ENCODE peak calls at places on chromosomes 16 and 17, in ten cellular contexts. H is mucosa of descending colon; O is A549; K is heart left ventricle; L is Panc1; S is heart right ventricle; B is CD4-positive, CD25-positive, alpha-beta regulatory T cell; I is SK-N-MC; U is transverse colon; D is OCI-LY7. V is an unnamed sample.

GRCh38 chr16:68486671-68487495 is 38.6 kb upstream of the SMPD3 start:
- DNase-seq in H (peak; percentile 69), O (no peak), K (no peak), L (no peak), S (no peak), B (no peak), I (no peak), U (peak; percentile 49), D (peak; percentile 67), V (no peak)

GRCh38 chr17:33572615-33573014 is 279.5 kb upstream of the ASIC2 start:
- DNase-seq in H (no peak), O (peak; percentile 5), K (no peak), L (no peak), S (no peak), B (no peak), I (no peak), U (no peak), D (no peak), V (no peak)

GRCh38 chr16:76913046-76913445 is 277.9 kb upstream of the MON1B start:
- DNase-seq in H (no peak), O (peak; percentile 6), K (no peak), L (no peak), S (no peak), B (no peak), I (no peak), U (no peak), D (no peak), V (no peak)

GRCh38 chr16:73202176-73202729 is 154.3 kb upstream of the ZFHX3 start:
- DNase-seq in H (peak; percentile 86), O (peak; percentile 16), K (no peak), L (no peak), S (no peak), B (no peak), I (no peak), U (peak; percentile 79), D (no peak), V (no peak)

GRCh38 chr16:89593841-89594240 is 18.3 kb downstream of the CPNE7 start:
- DNase-seq in H (no peak), O (no peak), K (no peak), L (no peak), S (no peak), B (peak; percentile 71), I (no peak), U (no peak), D (no peak), V (peak; percentile 46)

GRCh38 chr16:14608111-14608566 is 21.9 kb downstream of the PARN start:
- DNase-seq in H (no peak), O (no peak), K (no peak), L (no peak), S (no peak), B (no peak), I (no peak), U (no peak), D (peak; percentile 64), V (no peak)

GRCh38 chr17:27199948-27200347 is 94.0 kb upstream of the WSB1 start:
- DNase-seq in H (no peak), O (no peak), K (no peak), L (no peak), S (no peak), B (no peak), I (no peak), U (no peak), D (no peak), V (no peak)

GRCh38 chr17:78585231-78585630 is 8.0 kb upstream of the DNAH17 start:
- DNase-seq in H (no peak), O (no peak), K (no peak), L (no peak), S (no peak), B (no peak), I (no peak), U (no peak), D (no peak), V (no peak)

GRCh38 chr16:82011199-82011641 is at the start of gene SDR42E1:
- DNase-seq in H (peak; percentile 83), O (peak; percentile 70), K (no peak), L (no peak), S (no peak), B (peak; percentile 82), I (no peak), U (peak; percentile 85), D (peak; percentile 11), V (peak; percentile 38)

GRCh38 chr16:29744541-29745101 is 1.2 kb downstream of the C16orf54 start:
- DNase-seq in H (no peak), O (no peak), K (no peak), L (no peak), S (no peak), B (no peak), I (no peak), U (no peak), D (no peak), V (no peak)

GRCh38 chr17:61809816-61810392 is 53.4 kb downstream of the BRIP1 start:
- DNase-seq in H (no peak), O (no peak), K (no peak), L (no peak), S (no peak), B (no peak), I (peak; percentile 90), U (no peak), D (no peak), V (no peak)

GRCh38 chr16:23148513-23149266 is 562 bp downstream of the USP31 start:
- DNase-seq in H (peak; percentile 80), O (peak; percentile 59), K (peak; percentile 75), L (no peak), S (peak; percentile 64), B (peak; percentile 44), I (no peak), U (peak; percentile 83), D (peak; percentile 51), V (peak; percentile 73)

GRCh38 chr17:37234106-37234505 is 141.7 kb upstream of the C17orf78 start:
- DNase-seq in H (no peak), O (no peak), K (no peak), L (no peak), S (no peak), B (no peak), I (no peak), U (no peak), D (no peak), V (no peak)

GRCh38 chr17:76243826-76244679 is 3.8 kb upstream of the RNF157 start:
- DNase-seq in H (no peak), O (no peak), K (no peak), L (no peak), S (no peak), B (no peak), I (no peak), U (no peak), D (no peak), V (no peak)

GRCh38 chr17:71252446-71252845 is 868.4 kb upstream of the SOX9 start:
- DNase-seq in H (no peak), O (no peak), K (no peak), L (no peak), S (no peak), B (no peak), I (no peak), U (no peak), D (no peak), V (no peak)
- H3K4me3 ChIP-seq in H (no peak overlapping the region), O (no peak overlapping the region), K (no peak overlapping the region), L (no peak overlapping the region), S (no peak overlapping the region), B (no peak overlapping the region), I (no peak overlapping the region), U (no peak overlapping the region), D (no peak overlapping the region), V (no peak overlapping the region)

GRCh38 chr17:22303865-22304264 is 611.5 kb downstream of the KCNJ18 start:
- DNase-seq in H (no peak), O (no peak), K (no peak), L (no peak), S (no peak), B (no peak), I (no peak), U (no peak), D (no peak), V (no peak)

GRCh38 chr17:22303096-22303495 is 610.8 kb downstream of the KCNJ18 start:
- DNase-seq in H (no peak), O (no peak), K (no peak), L (no peak), S (no peak), B (no peak), I (no peak), U (no peak), D (no peak), V (no peak)

GRCh38 chr17:22301353-22301745 is 609.0 kb downstream of the KCNJ18 start:
- DNase-seq in H (no peak), O (no peak), K (no peak), L (no peak), S (no peak), B (no peak), I (no peak), U (no peak), D (no peak), V (no peak)

GRCh38 chr17:22300731-22301352 is 608.5 kb downstream of the KCNJ18 start:
- DNase-seq in H (no peak), O (no peak), K (no peak), L (no peak), S (no peak), B (no peak), I (no peak), U (no peak), D (no peak), V (no peak)

DNA sequence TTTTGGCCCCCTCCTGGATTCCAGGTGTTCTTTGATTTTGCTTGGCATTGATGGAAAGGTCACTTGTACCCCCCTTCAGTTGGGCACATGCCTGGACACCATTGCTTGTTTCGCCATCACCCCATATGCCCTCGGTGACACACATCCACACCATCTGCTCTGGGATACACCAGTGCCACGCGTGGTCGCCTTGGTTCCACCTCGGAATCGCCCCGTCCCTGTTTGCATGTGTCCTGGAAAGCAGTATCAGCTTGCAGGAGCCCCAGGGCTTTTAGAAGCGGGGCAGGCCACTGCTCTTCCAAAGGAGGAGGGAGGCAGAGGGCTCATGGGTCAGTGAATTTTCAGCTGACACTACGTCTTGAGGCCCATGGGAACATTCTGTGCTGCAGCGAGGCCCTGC is 607.9 kb downstream of the KCNJ18 start:
- DNase-seq in H (no peak), O (no peak), K (no peak), L (no peak), S (no peak), B (no peak), I (no peak), U (no peak), D (no peak), V (no peak)
- H3K9me3 ChIP-seq in H (peaks cover 68% of the 10 kb centered on the region), O (peaks cover 4% of the 10 kb centered on the region), K (no peaks in the 10 kb centered on the region), L (no peaks in the 10 kb centered on the region), S (no peaks in the 10 kb centered on the region), B (peaks cover 2% of the 10 kb centered on the region), I (no peaks in the 10 kb centered on the region), U (peaks cover 11% of the 10 kb centered on the region), D (no peaks in the 10 kb centered on the region), V (no peaks in the 10 kb centered on the region)

GRCh38 chr16:3949946-3950342 is 69.4 kb upstream of the CREBBP start:
- DNase-seq in H (no peak), O (no peak), K (no peak), L (no peak), S (no peak), B (no peak), I (no peak), U (no peak), D (no peak), V (no peak)
- H3K4me3 ChIP-seq in H (no peak overlapping the region), O (no peak overlapping the region), K (no peak overlapping the region), L (no peak overlapping the region), S (peak overlapping the region; percentile 45), B (no peak overlapping the region), I (peak overlapping the region; percentile 72), U (no peak overlapping the region), D (no peak overlapping the region), V (no peak overlapping the region)

GRCh38 chr16:3295783-3296182 is 9.4 kb downstream of the TIGD7 start:
- DNase-seq in H (no peak), O (no peak), K (no peak), L (no peak), S (no peak), B (no peak), I (no peak), U (no peak), D (no peak), V (no peak)
- H3K9me3 ChIP-seq in H (peaks cover 88% of the 10 kb centered on the region), O (peaks cover 97% of the 10 kb centered on the region), K (peaks cover 52% of the 10 kb centered on the region), L (peaks cover 84% of the 10 kb centered on the region), S (no peaks in the 10 kb centered on the region), B (peaks cover 66% of the 10 kb centered on the region), I (peaks cover 25% of the 10 kb centered on the region), U (peaks cover 93% of the 10 kb centered on the region), D (no peaks in the 10 kb centered on the region), V (peaks cover 29% of the 10 kb centered on the region)